ENCODE peak calls at places on chromosomes 6 and 20, in seven cellular contexts. Q is AG09309, Z is choroid plexus epithelial cell, A is OCI-LY7, Y is HEK293T, O is germinal center, M is Peyer's patch. W is an unnamed sample.
A peak's percentile ranks its signal among the peaks of the same experiment; 100 is the strongest.

GRCh38 chr6:120274547-120274946 is 925.0 kb upstream of the MAN1A1 start:
- DNase-seq in Q (no peak), Z (no peak), A (no peak), Y (no peak), O (no peak), M (no peak), W (no peak)

GRCh38 chr6:149899926-149900619 is 2.2 kb upstream of the RAET1E start:
- DNase-seq in Q (no peak), Z (no peak), A (no peak), Y (no peak), O (no peak), M (no peak), W (no peak)

GRCh38 chr20:12175538-12175937 is 257.8 kb downstream of the BTBD3 start:
- DNase-seq in Q (no peak), Z (no peak), A (no peak), Y (no peak), O (no peak), M (peak; percentile 47), W (no peak)

GRCh38 chr6:40293109-40293823 is 293.9 kb downstream of the LRFN2 start:
- DNase-seq in Q (no peak), Z (no peak), A (no peak), Y (no peak), O (no peak), M (no peak), W (no peak)

GRCh38 chr6:113875470-113875869 is 18.3 kb downstream of the MARCKS start:
- DNase-seq in Q (no peak), Z (peak; percentile 78), A (no peak), Y (no peak), O (no peak), M (no peak), W (no peak)

GRCh38 chr6:30326446-30327231 is at the start of gene TRIM39:
- DNase-seq in Q (no peak), Z (peak; percentile 82), A (peak; percentile 88), Y (peak; percentile 83), O (peak; percentile 89), M (peak; percentile 95), W (peak; percentile 85)

GRCh38 chr20:32999603-33000250 is 4.5 kb downstream of the SUN5 start:
- DNase-seq in Q (no peak), Z (peak; percentile 12), A (no peak), Y (no peak), O (no peak), M (no peak), W (no peak)

GRCh38 chr6:130417951-130418350 is 52.1 kb downstream of the TMEM200A start:
- DNase-seq in Q (no peak), Z (peak; percentile 82), A (no peak), Y (no peak), O (no peak), M (no peak), W (no peak)

GRCh38 chr6:157411368-157411767 is 30.4 kb downstream of the ZDHHC14 start:
- DNase-seq in Q (no peak), Z (no peak), A (no peak), Y (no peak), O (no peak), M (no peak), W (no peak)

GRCh38 chr6:143516700-143517446 is 5.4 kb upstream of the FUCA2 start:
- DNase-seq in Q (no peak), Z (no peak), A (no peak), Y (no peak), O (no peak), M (no peak), W (no peak)

GRCh38 chr6:38702471-38703397 is at the start of gene GLO1:
- DNase-seq in Q (peak; percentile 97), Z (peak; percentile 99), A (peak; percentile 98), Y (peak; percentile 97), O (peak; percentile 99), M (peak; percentile 99), W (peak; percentile 98)

GRCh38 chr6:162728177-162728571 is 400 bp downstream of the PACRG start:
- DNase-seq in Q (no peak), Z (no peak), A (no peak), Y (no peak), O (no peak), M (no peak), W (no peak)

GRCh38 chr6:131867744-131868143 is 59.9 kb downstream of the ENPP1 start:
- DNase-seq in Q (no peak), Z (peak; percentile 73), A (no peak), Y (no peak), O (no peak), M (no peak), W (no peak)

GRCh38 chr6:37287519-37288157 is 29.7 kb upstream of the TMEM217 start:
- DNase-seq in Q (no peak), Z (no peak), A (no peak), Y (no peak), O (no peak), M (no peak), W (no peak)

GRCh38 chr6:56314683-56315523 is 67.5 kb upstream of the COL21A1 start:
- DNase-seq in Q (no peak), Z (peak; percentile 68), A (peak; percentile 31), Y (peak; percentile 35), O (no peak), M (no peak), W (no peak)

GRCh38 chr6:31543639-31544038 is 1.8 kb upstream of the DDX39B start:
- DNase-seq in Q (no peak), Z (no peak), A (no peak), Y (no peak), O (no peak), M (no peak), W (no peak)

GRCh38 chr6:7104752-7105151 is 3.0 kb upstream of the RREB1 start:
- DNase-seq in Q (no peak), Z (no peak), A (no peak), Y (no peak), O (no peak), M (no peak), W (no peak)

GRCh38 chr6:28383235-28384142 is 16.1 kb downstream of the ZSCAN12 start:
- DNase-seq in Q (no peak), Z (peak; percentile 97), A (no peak), Y (no peak), O (peak; percentile 79), M (peak; percentile 95), W (peak; percentile 88)

W was measured in ureter.